ENCODE peak calls at places on chromosomes 12 and 14, in four cellular contexts. Q, V, G and I are unnamed samples.

GRCh38 chr12:22656835-22657234 is 31.9 kb downstream of the ETNK1 start:
- DNase-seq in Q (no peak), V (no peak), G (no peak), I (no peak)

GRCh38 chr12:77402726-77403125 is 337.4 kb upstream of the E2F7 start:
- DNase-seq in Q (no peak), V (peak; percentile 21), G (no peak), I (no peak)

GRCh38 chr14:60179296-60179924 is 14.2 kb upstream of the DHRS7 start:
- DNase-seq in Q (no peak), V (peak; percentile 62), G (no peak), I (no peak)

GRCh38 chr12:116346222-116346621 is 68.7 kb upstream of the MED13L start:
- DNase-seq in Q (no peak), V (no peak), G (no peak), I (peak; percentile 28)

GRCh38 chr12:29164477-29165163 is 15.5 kb downstream of the FAR2 start:
- DNase-seq in Q (no peak), V (peak; percentile 80), G (no peak), I (peak; percentile 94)

GRCh38 chr12:58564721-58565120 is 355.6 kb downstream of the LRIG3 start:
- DNase-seq in Q (no peak), V (no peak), G (no peak), I (peak; percentile 40)

GRCh38 chr12:107983871-107984480 is 145.1 kb upstream of the WSCD2 start:
- DNase-seq in Q (no peak), V (no peak), G (no peak), I (no peak)

GRCh38 chr14:88518592-88519512 is 36.0 kb downstream of the PTPN21 start:
- DNase-seq in Q (no peak), V (no peak), G (no peak), I (peak; percentile 80)

GRCh38 chr12:122368361-122369073 is 54.0 kb downstream of the CLIP1 start:
- DNase-seq in Q (no peak), V (peak; percentile 86), G (no peak), I (peak; percentile 80)

GRCh38 chr12:66388512-66388911 is 86.2 kb downstream of the HELB start:
- DNase-seq in Q (no peak), V (no peak), G (no peak), I (no peak)

GRCh38 chr12:131641315-131641714 is 69.6 kb upstream of the SFSWAP start:
- DNase-seq in Q (no peak), V (no peak), G (no peak), I (no peak)

GRCh38 chr12:119850330-119850729 is 26.8 kb downstream of the CIT start:
- DNase-seq in Q (no peak), V (no peak), G (no peak), I (no peak)

GRCh38 chr14:32720927-32721326 is 217.8 kb upstream of the NPAS3 start:
- DNase-seq in Q (no peak), V (no peak), G (no peak), I (no peak)

GRCh38 chr14:38073641-38074040 is 134.1 kb upstream of the SSTR1 start:
- DNase-seq in Q (no peak), V (no peak), G (no peak), I (no peak)

GRCh38 chr14:73238262-73238852 is 1.1 kb downstream of the PAPLN start:
- DNase-seq in Q (peak; percentile 51), V (peak; percentile 43), G (peak; percentile 45), I (peak; percentile 69)

GRCh38 chr14:55180434-55180833 is 11.0 kb downstream of the DLGAP5 start:
- DNase-seq in Q (no peak), V (no peak), G (no peak), I (no peak)

GRCh38 chr14:75982724-75983358 is 1.0 kb upstream of the TGFB3 start:
- DNase-seq in Q (peak; percentile 57), V (no peak), G (no peak), I (peak; percentile 62)

GRCh38 chr14:80124794-80125193 is 86.5 kb downstream of the DIO2 start:
- DNase-seq in Q (no peak), V (no peak), G (no peak), I (no peak)

GRCh38 chr12:107277850-107278249 is 184.5 kb upstream of the CRY1 start:
- DNase-seq in Q (no peak), V (no peak), G (no peak), I (no peak)

GRCh38 chr14:88825078-88825458 is 617 bp downstream of the TTC8 start:
- DNase-seq in Q (no peak), V (no peak), G (no peak), I (peak; percentile 31)

GRCh38 chr14:100677152-100677924 is 49.4 kb upstream of the DLK1 start:
- DNase-seq in Q (no peak), V (no peak), G (no peak), I (peak; percentile 70)

GRCh38 chr14:100914597-100915021 is 11.1 kb upstream of the RTL1 start:
- DNase-seq in Q (no peak), V (no peak), G (no peak), I (no peak)

GRCh38 chr12:65106948-65107347 is 14.2 kb downstream of the WIF1 start:
- DNase-seq in Q (no peak), V (no peak), G (no peak), I (no peak)

GRCh38 chr12:70982991-70983390 is 62.5 kb upstream of the PTPRR start:
- DNase-seq in Q (no peak), V (no peak), G (no peak), I (peak; percentile 79)

GRCh38 chr14:99537399-99537798 is 56.2 kb downstream of the CCNK start:
- DNase-seq in Q (no peak), V (no peak), G (no peak), I (peak; percentile 75)

GRCh38 chr12:133130808-133131128 is 341 bp downstream of the ZNF10 start:
- DNase-seq in Q (no peak), V (no peak), G (no peak), I (no peak)

GRCh38 chr14:99946652-99947489 is 118.4 kb upstream of the EVL start:
- DNase-seq in Q (peak; percentile 72), V (peak; percentile 16), G (peak; percentile 70), I (peak; percentile 21)

GRCh38 chr12:102567031-102567985 is 86.9 kb upstream of the IGF1 start:
- DNase-seq in Q (no peak), V (peak; percentile 48), G (no peak), I (peak; percentile 49)

GRCh38 chr14:61355892-61356325 is 34.5 kb downstream of the PRKCH start:
- DNase-seq in Q (peak; percentile 14), V (peak; percentile 82), G (peak; percentile 66), I (no peak)

GRCh38 chr12:39764944-39765560 is 145.4 kb upstream of the ABCD2 start:
- DNase-seq in Q (peak; percentile 10), V (peak; percentile 58), G (no peak), I (peak; percentile 46)